ENCODE peak calls at places on chromosomes 2 and 18, in six cellular contexts. D is GM12878, J is K562, R is GM12891, T is H1, B is HepG2. Y is an unnamed sample.
A peak's percentile ranks its signal among the peaks of the same experiment; 100 is the strongest.

GRCh38 chr2:187982668-187983067 is 309.0 kb upstream of the GULP1 start:
- DNase-seq in D (peak; percentile 40), J (no peak), R (no peak), T (no peak), B (no peak), Y (no peak)

GRCh38 chr18:22230403-22231042 is 61.1 kb downstream of the GATA6 start:
- DNase-seq in D (no peak), J (no peak), R (no peak), T (no peak), B (no peak), Y (no peak)

GRCh38 chr18:63445067-63445466 is 22.8 kb upstream of the VPS4B start:
- DNase-seq in D (no peak), J (no peak), R (no peak), T (no peak), B (no peak), Y (no peak)

GRCh38 chr2:233960203-233960602 is 43.0 kb downstream of the TRPM8 start:
- DNase-seq in D (no peak), J (no peak), R (no peak), T (no peak), B (no peak), Y (no peak)

GRCh38 chr2:18604573-18604885 is 15.2 kb upstream of the NT5C1B start:
- DNase-seq in D (no peak), J (no peak), R (no peak), T (no peak), B (no peak), Y (no peak)

GRCh38 chr2:26185304-26185928 is 12.5 kb downstream of the GAREM2 start:
- DNase-seq in D (no peak), J (peak; percentile 42), R (no peak), T (no peak), B (no peak), Y (no peak)

GRCh38 chr18:80103231-80103630 is 5.8 kb upstream of the ADNP2 start:
- DNase-seq in D (no peak), J (no peak), R (no peak), T (no peak), B (no peak), Y (no peak)

GRCh38 chr2:119366161-119366648 is 429 bp downstream of the C2orf76 start:
- DNase-seq in D (no peak), J (no peak), R (no peak), T (no peak), B (peak; percentile 70), Y (no peak)

GRCh38 chr2:216578325-216578724 is 54.9 kb upstream of the IGFBP2 start:
- DNase-seq in D (no peak), J (no peak), R (no peak), T (no peak), B (no peak), Y (no peak)

GRCh38 chr2:241728627-241729026 is 5.8 kb upstream of the D2HGDH start:
- DNase-seq in D (no peak), J (no peak), R (no peak), T (no peak), B (no peak), Y (no peak)

GRCh38 chr2:80111185-80111584 is 193.4 kb downstream of the LRRTM1 start:
- DNase-seq in D (no peak), J (no peak), R (no peak), T (no peak), B (no peak), Y (no peak)

GRCh38 chr2:69720922-69721491 is 20.9 kb upstream of the ANXA4 start:
- DNase-seq in D (no peak), J (no peak), R (no peak), T (no peak), B (no peak), Y (no peak)

GRCh38 chr2:16645088-16645487 is 20.5 kb downstream of the CYRIA start:
- DNase-seq in D (no peak), J (no peak), R (no peak), T (no peak), B (no peak), Y (no peak)
- TF ChIP-seq POLR2A in D (no peak), J (no peak), R (no peak), T (no peak), B (no peak), Y (no peak)

GRCh38 chr2:151193576-151193975 is 68.1 kb downstream of the RBM43 start:
- DNase-seq in D (no peak), J (no peak), R (no peak), T (no peak), B (no peak), Y (no peak)
- TF ChIP-seq TAF1 in D (no peak), J (no peak), R (no peak), T (no peak), B (no peak), Y (no peak)

DNA sequence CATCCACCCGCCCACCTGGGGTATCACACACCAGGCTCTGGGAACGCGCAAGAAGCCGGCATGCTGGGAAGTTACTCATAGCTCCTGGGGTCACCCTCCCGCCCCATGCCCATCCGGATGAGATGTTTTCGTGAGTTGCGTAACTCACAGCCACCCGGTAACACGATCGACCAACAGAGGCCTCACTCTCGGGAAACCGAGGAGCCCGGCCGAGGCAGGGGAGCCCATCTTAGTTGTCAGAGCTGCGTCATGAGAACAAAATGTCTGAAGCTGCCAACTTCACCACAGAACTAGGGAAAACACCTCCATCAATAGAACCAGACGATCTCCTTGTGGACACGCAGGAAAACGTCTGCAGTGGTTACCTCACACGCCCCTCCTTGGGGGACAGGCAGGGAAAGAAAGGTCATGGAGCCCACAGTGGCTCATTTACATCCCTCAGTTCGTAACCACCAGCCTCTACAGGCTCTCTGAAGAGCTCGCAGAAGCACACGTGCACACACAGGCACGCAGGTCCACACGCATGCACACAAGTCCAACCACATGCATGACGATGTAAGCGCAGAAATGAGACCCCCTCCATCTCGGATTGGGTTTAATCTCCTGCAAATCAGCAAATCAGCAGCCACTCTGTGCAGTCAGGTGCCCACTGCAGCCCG is 26.3 kb downstream of the ADI1 start:
- DNase-seq in D (no peak), J (no peak), R (no peak), T (no peak), B (peak; percentile 64), Y (no peak)
- TF ChIP-seq POLR2A in D (no peak), J (no peak), R (no peak), T (no peak), B (no peak), Y (no peak)

DNA sequence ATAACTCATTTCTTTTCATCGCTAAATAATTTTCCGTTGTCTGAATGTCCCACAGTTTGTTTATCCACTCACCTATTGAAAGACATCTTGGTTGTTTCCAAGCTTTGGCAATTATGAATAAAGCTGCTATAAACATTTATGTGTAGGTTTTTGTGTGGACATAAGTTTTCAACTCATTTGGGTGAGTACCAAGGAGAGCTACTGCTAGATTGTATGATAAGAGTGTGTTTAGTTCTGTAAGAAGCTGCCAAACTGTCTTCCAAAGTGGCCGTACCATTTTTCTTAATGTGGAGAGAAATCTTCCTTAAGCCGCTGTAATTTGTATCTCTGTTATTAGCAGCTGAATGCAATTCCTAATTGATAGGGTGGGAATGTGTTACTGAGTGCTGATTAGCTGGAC is 11.4 kb upstream of the CTIF start:
- DNase-seq in D (no peak), J (no peak), R (no peak), T (no peak), B (no peak), Y (no peak)
- TF ChIP-seq TAF1 in D (no peak), J (no peak), R (no peak), T (no peak), B (no peak), Y (no peak)

GRCh38 chr2:43595603-43596412 is at the start of gene THADA:
- DNase-seq in D (peak; percentile 98), J (peak; percentile 98), R (peak; percentile 80), T (peak; percentile 97), B (peak; percentile 99), Y (peak; percentile 86)
- TF ChIP-seq POLR2A in D (peak; percentile 99), J (peak; percentile 99), R (peak; percentile 99), T (peak; percentile 98), B (peak; percentile 100), Y (peak; percentile 97)

GRCh38 chr18:48358868-48359267 is 50.3 kb downstream of the ZBTB7C start:
- DNase-seq in D (no peak), J (no peak), R (no peak), T (no peak), B (no peak), Y (no peak)

GRCh38 chr18:48355526-48356115 is 53.6 kb downstream of the ZBTB7C start:
- DNase-seq in D (no peak), J (no peak), R (no peak), T (no peak), B (no peak), Y (no peak)

GRCh38 chr18:48354746-48355260 is 54.4 kb downstream of the ZBTB7C start:
- DNase-seq in D (no peak), J (no peak), R (no peak), T (no peak), B (no peak), Y (no peak)

GRCh38 chr18:48356151-48356745 is 52.9 kb downstream of the ZBTB7C start:
- DNase-seq in D (no peak), J (no peak), R (no peak), T (no peak), B (no peak), Y (no peak)

DNA sequence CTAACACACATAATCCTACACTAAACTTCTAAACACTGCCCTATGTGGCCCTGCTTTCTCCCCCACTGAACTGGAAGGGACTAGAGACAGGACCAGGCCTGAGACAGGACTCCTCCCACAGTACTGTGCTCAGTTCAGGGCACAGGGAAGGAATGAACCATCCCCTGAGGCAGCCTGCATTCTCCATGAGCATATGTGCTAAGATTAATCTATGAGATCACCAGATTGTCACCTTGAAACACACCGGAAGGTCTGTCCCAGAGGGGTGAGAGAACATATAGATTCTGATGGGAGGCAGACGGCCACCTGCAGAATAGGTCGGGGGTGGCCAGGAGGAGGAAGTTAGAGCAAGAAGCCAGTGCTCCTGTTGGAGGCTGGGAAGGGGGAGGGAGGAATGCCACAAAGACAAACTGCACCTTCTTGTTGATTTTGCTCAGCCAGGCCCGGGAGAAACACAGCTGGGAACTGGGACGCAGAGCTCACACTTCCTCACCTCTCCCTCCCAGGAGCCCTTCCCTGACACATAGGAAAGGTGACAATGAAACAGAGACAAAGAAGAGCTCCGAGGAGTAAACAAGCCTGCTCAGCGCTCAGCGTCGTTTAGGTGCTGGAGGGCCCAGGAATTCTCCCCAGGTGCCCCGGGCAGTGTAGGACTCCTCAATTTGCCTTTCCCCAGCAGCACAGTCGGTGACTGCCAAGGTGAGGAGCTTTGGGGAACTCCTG is 52.1 kb downstream of the ZBTB7C start:
- DNase-seq in D (no peak), J (no peak), R (no peak), T (no peak), B (no peak), Y (no peak)
- TF ChIP-seq TAF1 in D (no peak), J (no peak), R (no peak), T (no peak), B (no peak), Y (no peak)